ENCODE peak calls at places on chromosomes 7 and 10, in four cellular contexts. K, S, B and I are unnamed samples.

GRCh38 chr7:98462926-98463325 is 62.0 kb upstream of the BAIAP2L1 start:
- DNase-seq in K (no peak), S (no peak), B (no peak), I (no peak)

GRCh38 chr7:116305485-116306408 is 95.4 kb downstream of the TES start:
- DNase-seq in B (no peak), S (no peak), K (no peak), I (no peak)

GRCh38 chr10:98852686-98853085 is 383.0 kb downstream of the HPSE2 start:
- DNase-seq in S (no peak), K (no peak), B (no peak), I (no peak)

GRCh38 chr7:95509199-95509598 is 23.5 kb downstream of the ASB4 start:
- DNase-seq in B (peak), K (no peak), S (no peak), I (no peak)

GRCh38 chr10:62175256-62175655 is 93.4 kb downstream of the RTKN2 start:
- DNase-seq in B (no peak), K (no peak), S (no peak), I (no peak)

GRCh38 chr7:156059374-156059773 is 247.1 kb upstream of the SHH start:
- DNase-seq in B (no peak), S (no peak), K (no peak), I (no peak)

GRCh38 chr10:50275650-50276235 is 24.4 kb upstream of the ASAH2 start:
- DNase-seq in S (no peak), K (peak), B (no peak), I (peak)

GRCh38 chr10:30079423-30079822 is 20.0 kb upstream of the JCAD start:
- DNase-seq in B (no peak), S (no peak), K (no peak), I (no peak)

GRCh38 chr7:136654406-136654805 is 214.0 kb upstream of the CHRM2 start:
- DNase-seq in B (no peak), K (no peak), S (no peak), I (no peak)

GRCh38 chr10:125502276-125502675 is 180.7 kb downstream of the TEX36 start:
- DNase-seq in K (no peak), S (no peak), B (no peak), I (no peak)